ENCODE peak calls at places on chromosomes 1 and 21, in ten cellular contexts. One of them, this sample, is unnamed.

GRCh38 chr1:33424610-33425009 is 6.3 kb downstream of the PHC2 start:
- DNase-seq in NCI-H1092 treated with DMSO at 0.1 percent for 48 hours: no peak
- DNase-seq in Peyer's patch: no peak
- DNase-seq in tibial artery: no peak
- DNase-seq in activated CD4-positive, alpha-beta T cell treated with anti-CD3 and anti-CD28 coated beads for 24 hours: no peak
- DNase-seq in psoas muscle: no peak
- DNase-seq in stimulated activated CD4-positive, alpha-beta T cell treated with anti-CD3 and anti-CD28 coated beads, Interleukin-2, amount 100 ng/mL, for 48 hours: no peak
- DNase-seq in LoVo: no peak
- DNase-seq in glomerular endothelial cell: no peak
- DNase-seq in Caki2: no peak
- DNase-seq in this sample: no peak

GRCh38 chr1:41333146-41333784 is 28.0 kb upstream of the FOXO6 start:
- DNase-seq in NCI-H1092 treated with DMSO at 0.1 percent for 48 hours: no peak
- DNase-seq in Peyer's patch: no peak
- DNase-seq in tibial artery: no peak
- DNase-seq in activated CD4-positive, alpha-beta T cell treated with anti-CD3 and anti-CD28 coated beads for 24 hours: peak; percentile 9
- DNase-seq in psoas muscle: no peak
- DNase-seq in stimulated activated CD4-positive, alpha-beta T cell treated with anti-CD3 and anti-CD28 coated beads, Interleukin-2, amount 100 ng/mL, for 48 hours: peak; percentile 11
- DNase-seq in LoVo: no peak
- DNase-seq in glomerular endothelial cell: no peak
- DNase-seq in Caki2: peak; percentile 29
- DNase-seq in this sample: no peak

GRCh38 chr1:22637952-22638445 is 1.6 kb downstream of the C1QA start:
- DNase-seq in NCI-H1092 treated with DMSO at 0.1 percent for 48 hours: no peak
- DNase-seq in Peyer's patch: no peak
- DNase-seq in tibial artery: no peak
- DNase-seq in activated CD4-positive, alpha-beta T cell treated with anti-CD3 and anti-CD28 coated beads for 24 hours: no peak
- DNase-seq in psoas muscle: no peak
- DNase-seq in stimulated activated CD4-positive, alpha-beta T cell treated with anti-CD3 and anti-CD28 coated beads, Interleukin-2, amount 100 ng/mL, for 48 hours: no peak
- DNase-seq in LoVo: no peak
- DNase-seq in glomerular endothelial cell: no peak
- DNase-seq in Caki2: no peak
- DNase-seq in this sample: no peak

GRCh38 chr1:224430511-224431113 is 4.0 kb downstream of the WDR26 start:
- DNase-seq in NCI-H1092 treated with DMSO at 0.1 percent for 48 hours: no peak
- DNase-seq in Peyer's patch: peak; percentile 54
- DNase-seq in tibial artery: no peak
- DNase-seq in activated CD4-positive, alpha-beta T cell treated with anti-CD3 and anti-CD28 coated beads for 24 hours: no peak
- DNase-seq in psoas muscle: no peak
- DNase-seq in stimulated activated CD4-positive, alpha-beta T cell treated with anti-CD3 and anti-CD28 coated beads, Interleukin-2, amount 100 ng/mL, for 48 hours: no peak
- DNase-seq in LoVo: no peak
- DNase-seq in glomerular endothelial cell: no peak
- DNase-seq in Caki2: peak; percentile 53
- DNase-seq in this sample: peak; percentile 69

GRCh38 chr1:151457911-151458882 is 1.1 kb downstream of the POGZ start:
- DNase-seq in NCI-H1092 treated with DMSO at 0.1 percent for 48 hours: peak; percentile 77
- DNase-seq in Peyer's patch: peak; percentile 41
- DNase-seq in tibial artery: peak; percentile 77
- DNase-seq in activated CD4-positive, alpha-beta T cell treated with anti-CD3 and anti-CD28 coated beads for 24 hours: no peak
- DNase-seq in psoas muscle: peak; percentile 76
- DNase-seq in stimulated activated CD4-positive, alpha-beta T cell treated with anti-CD3 and anti-CD28 coated beads, Interleukin-2, amount 100 ng/mL, for 48 hours: peak; percentile 36
- DNase-seq in LoVo: peak; percentile 64
- DNase-seq in glomerular endothelial cell: peak; percentile 47
- DNase-seq in Caki2: peak; percentile 71
- DNase-seq in this sample: peak; percentile 63

GRCh38 chr1:219660666-219661463 is 48.0 kb upstream of the ZC3H11B start:
- DNase-seq in NCI-H1092 treated with DMSO at 0.1 percent for 48 hours: no peak
- DNase-seq in Peyer's patch: peak; percentile 42
- DNase-seq in tibial artery: peak; percentile 91
- DNase-seq in activated CD4-positive, alpha-beta T cell treated with anti-CD3 and anti-CD28 coated beads for 24 hours: peak; percentile 41
- DNase-seq in psoas muscle: peak; percentile 88
- DNase-seq in stimulated activated CD4-positive, alpha-beta T cell treated with anti-CD3 and anti-CD28 coated beads, Interleukin-2, amount 100 ng/mL, for 48 hours: peak; percentile 42
- DNase-seq in LoVo: peak; percentile 22
- DNase-seq in glomerular endothelial cell: peak; percentile 48
- DNase-seq in Caki2: peak; percentile 65
- DNase-seq in this sample: no peak

GRCh38 chr1:152125834-152126443 is 10.7 kb upstream of the TCHH start:
- DNase-seq in NCI-H1092 treated with DMSO at 0.1 percent for 48 hours: no peak
- DNase-seq in Peyer's patch: no peak
- DNase-seq in tibial artery: no peak
- DNase-seq in activated CD4-positive, alpha-beta T cell treated with anti-CD3 and anti-CD28 coated beads for 24 hours: no peak
- DNase-seq in psoas muscle: no peak
- DNase-seq in stimulated activated CD4-positive, alpha-beta T cell treated with anti-CD3 and anti-CD28 coated beads, Interleukin-2, amount 100 ng/mL, for 48 hours: no peak
- DNase-seq in LoVo: no peak
- DNase-seq in glomerular endothelial cell: no peak
- DNase-seq in Caki2: no peak
- DNase-seq in this sample: no peak

GRCh38 chr1:227560814-227561213 is 2.5 kb upstream of the ZNF678 start:
- DNase-seq in NCI-H1092 treated with DMSO at 0.1 percent for 48 hours: no peak
- DNase-seq in Peyer's patch: no peak
- DNase-seq in tibial artery: no peak
- DNase-seq in activated CD4-positive, alpha-beta T cell treated with anti-CD3 and anti-CD28 coated beads for 24 hours: no peak
- DNase-seq in psoas muscle: no peak
- DNase-seq in stimulated activated CD4-positive, alpha-beta T cell treated with anti-CD3 and anti-CD28 coated beads, Interleukin-2, amount 100 ng/mL, for 48 hours: no peak
- DNase-seq in LoVo: no peak
- DNase-seq in glomerular endothelial cell: no peak
- DNase-seq in Caki2: no peak
- DNase-seq in this sample: no peak

GRCh38 chr1:202192770-202193613 is 607 bp upstream of the LGR6 start:
- DNase-seq in NCI-H1092 treated with DMSO at 0.1 percent for 48 hours: peak; percentile 70
- DNase-seq in Peyer's patch: peak; percentile 54
- DNase-seq in tibial artery: peak; percentile 78
- DNase-seq in activated CD4-positive, alpha-beta T cell treated with anti-CD3 and anti-CD28 coated beads for 24 hours: peak; percentile 45
- DNase-seq in psoas muscle: peak; percentile 51
- DNase-seq in stimulated activated CD4-positive, alpha-beta T cell treated with anti-CD3 and anti-CD28 coated beads, Interleukin-2, amount 100 ng/mL, for 48 hours: peak; percentile 49
- DNase-seq in LoVo: peak; percentile 63
- DNase-seq in glomerular endothelial cell: no peak
- DNase-seq in Caki2: peak; percentile 25
- DNase-seq in this sample: peak; percentile 28

GRCh38 chr1:19315378-19316206 is 3.5 kb downstream of the SLC66A1 start:
- DNase-seq in NCI-H1092 treated with DMSO at 0.1 percent for 48 hours: no peak
- DNase-seq in Peyer's patch: peak; percentile 72
- DNase-seq in tibial artery: peak; percentile 57
- DNase-seq in activated CD4-positive, alpha-beta T cell treated with anti-CD3 and anti-CD28 coated beads for 24 hours: no peak
- DNase-seq in psoas muscle: no peak
- DNase-seq in stimulated activated CD4-positive, alpha-beta T cell treated with anti-CD3 and anti-CD28 coated beads, Interleukin-2, amount 100 ng/mL, for 48 hours: no peak
- DNase-seq in LoVo: no peak
- DNase-seq in glomerular endothelial cell: no peak
- DNase-seq in Caki2: peak; percentile 49
- DNase-seq in this sample: no peak

GRCh38 chr1:107895403-107896181 is 69.4 kb downstream of the VAV3 start:
- DNase-seq in NCI-H1092 treated with DMSO at 0.1 percent for 48 hours: no peak
- DNase-seq in Peyer's patch: peak; percentile 58
- DNase-seq in tibial artery: no peak
- DNase-seq in activated CD4-positive, alpha-beta T cell treated with anti-CD3 and anti-CD28 coated beads for 24 hours: no peak
- DNase-seq in psoas muscle: no peak
- DNase-seq in stimulated activated CD4-positive, alpha-beta T cell treated with anti-CD3 and anti-CD28 coated beads, Interleukin-2, amount 100 ng/mL, for 48 hours: no peak
- DNase-seq in LoVo: no peak
- DNase-seq in glomerular endothelial cell: no peak
- DNase-seq in Caki2: no peak
- DNase-seq in this sample: no peak

GRCh38 chr1:119093721-119094120 is 46.7 kb downstream of the WARS2 start:
- DNase-seq in NCI-H1092 treated with DMSO at 0.1 percent for 48 hours: no peak
- DNase-seq in Peyer's patch: no peak
- DNase-seq in tibial artery: no peak
- DNase-seq in activated CD4-positive, alpha-beta T cell treated with anti-CD3 and anti-CD28 coated beads for 24 hours: no peak
- DNase-seq in psoas muscle: no peak
- DNase-seq in stimulated activated CD4-positive, alpha-beta T cell treated with anti-CD3 and anti-CD28 coated beads, Interleukin-2, amount 100 ng/mL, for 48 hours: no peak
- DNase-seq in LoVo: no peak
- DNase-seq in glomerular endothelial cell: no peak
- DNase-seq in Caki2: no peak
- DNase-seq in this sample: no peak

GRCh38 chr1:246923482-246923881 is 8.3 kb downstream of the AHCTF1 start:
- DNase-seq in NCI-H1092 treated with DMSO at 0.1 percent for 48 hours: no peak
- DNase-seq in Peyer's patch: no peak
- DNase-seq in tibial artery: no peak
- DNase-seq in activated CD4-positive, alpha-beta T cell treated with anti-CD3 and anti-CD28 coated beads for 24 hours: no peak
- DNase-seq in psoas muscle: no peak
- DNase-seq in stimulated activated CD4-positive, alpha-beta T cell treated with anti-CD3 and anti-CD28 coated beads, Interleukin-2, amount 100 ng/mL, for 48 hours: no peak
- DNase-seq in LoVo: no peak
- DNase-seq in glomerular endothelial cell: no peak
- DNase-seq in Caki2: no peak
- DNase-seq in this sample: no peak

GRCh38 chr1:5684791-5685190 is 307.4 kb downstream of the NPHP4 start:
- DNase-seq in NCI-H1092 treated with DMSO at 0.1 percent for 48 hours: no peak
- DNase-seq in Peyer's patch: no peak
- DNase-seq in tibial artery: no peak
- DNase-seq in activated CD4-positive, alpha-beta T cell treated with anti-CD3 and anti-CD28 coated beads for 24 hours: no peak
- DNase-seq in psoas muscle: no peak
- DNase-seq in stimulated activated CD4-positive, alpha-beta T cell treated with anti-CD3 and anti-CD28 coated beads, Interleukin-2, amount 100 ng/mL, for 48 hours: no peak
- DNase-seq in LoVo: no peak
- DNase-seq in glomerular endothelial cell: no peak
- DNase-seq in Caki2: no peak
- DNase-seq in this sample: no peak

GRCh38 chr21:35441868-35442582 is 392.9 kb upstream of the RUNX1 start:
- DNase-seq in NCI-H1092 treated with DMSO at 0.1 percent for 48 hours: no peak
- DNase-seq in Peyer's patch: no peak
- DNase-seq in tibial artery: no peak
- DNase-seq in activated CD4-positive, alpha-beta T cell treated with anti-CD3 and anti-CD28 coated beads for 24 hours: no peak
- DNase-seq in psoas muscle: no peak
- DNase-seq in stimulated activated CD4-positive, alpha-beta T cell treated with anti-CD3 and anti-CD28 coated beads, Interleukin-2, amount 100 ng/mL, for 48 hours: no peak
- DNase-seq in LoVo: no peak
- DNase-seq in glomerular endothelial cell: no peak
- DNase-seq in Caki2: no peak
- DNase-seq in this sample: no peak

GRCh38 chr1:30648408-30649000 is 74.9 kb downstream of the MATN1 start:
- DNase-seq in NCI-H1092 treated with DMSO at 0.1 percent for 48 hours: no peak
- DNase-seq in Peyer's patch: no peak
- DNase-seq in tibial artery: no peak
- DNase-seq in activated CD4-positive, alpha-beta T cell treated with anti-CD3 and anti-CD28 coated beads for 24 hours: no peak
- DNase-seq in psoas muscle: no peak
- DNase-seq in stimulated activated CD4-positive, alpha-beta T cell treated with anti-CD3 and anti-CD28 coated beads, Interleukin-2, amount 100 ng/mL, for 48 hours: no peak
- DNase-seq in LoVo: no peak
- DNase-seq in glomerular endothelial cell: no peak
- DNase-seq in Caki2: no peak
- DNase-seq in this sample: no peak

GRCh38 chr1:208842442-208842841 is 598.3 kb upstream of the PLXNA2 start:
- DNase-seq in NCI-H1092 treated with DMSO at 0.1 percent for 48 hours: no peak
- DNase-seq in Peyer's patch: no peak
- DNase-seq in tibial artery: no peak
- DNase-seq in activated CD4-positive, alpha-beta T cell treated with anti-CD3 and anti-CD28 coated beads for 24 hours: no peak
- DNase-seq in psoas muscle: no peak
- DNase-seq in stimulated activated CD4-positive, alpha-beta T cell treated with anti-CD3 and anti-CD28 coated beads, Interleukin-2, amount 100 ng/mL, for 48 hours: no peak
- DNase-seq in LoVo: no peak
- DNase-seq in glomerular endothelial cell: no peak
- DNase-seq in Caki2: no peak
- DNase-seq in this sample: no peak

GRCh38 chr1:19123837-19124236 is 86.2 kb downstream of the UBR4 start:
- DNase-seq in NCI-H1092 treated with DMSO at 0.1 percent for 48 hours: no peak
- DNase-seq in Peyer's patch: peak; percentile 43
- DNase-seq in tibial artery: no peak
- DNase-seq in activated CD4-positive, alpha-beta T cell treated with anti-CD3 and anti-CD28 coated beads for 24 hours: peak; percentile 4
- DNase-seq in psoas muscle: no peak
- DNase-seq in stimulated activated CD4-positive, alpha-beta T cell treated with anti-CD3 and anti-CD28 coated beads, Interleukin-2, amount 100 ng/mL, for 48 hours: no peak
- DNase-seq in LoVo: no peak
- DNase-seq in glomerular endothelial cell: no peak
- DNase-seq in Caki2: no peak
- DNase-seq in this sample: peak; percentile 17

GRCh38 chr1:241485554-241485992 is 34.0 kb downstream of the FH start:
- DNase-seq in NCI-H1092 treated with DMSO at 0.1 percent for 48 hours: peak; percentile 34
- DNase-seq in Peyer's patch: no peak
- DNase-seq in tibial artery: no peak
- DNase-seq in activated CD4-positive, alpha-beta T cell treated with anti-CD3 and anti-CD28 coated beads for 24 hours: no peak
- DNase-seq in psoas muscle: no peak
- DNase-seq in stimulated activated CD4-positive, alpha-beta T cell treated with anti-CD3 and anti-CD28 coated beads, Interleukin-2, amount 100 ng/mL, for 48 hours: no peak
- DNase-seq in LoVo: peak; percentile 8
- DNase-seq in glomerular endothelial cell: no peak
- DNase-seq in Caki2: peak; percentile 38
- DNase-seq in this sample: no peak

GRCh38 chr1:78833491-78833890 is 173.0 kb downstream of the ADGRL4 start:
- DNase-seq in NCI-H1092 treated with DMSO at 0.1 percent for 48 hours: no peak
- DNase-seq in Peyer's patch: no peak
- DNase-seq in tibial artery: no peak
- DNase-seq in activated CD4-positive, alpha-beta T cell treated with anti-CD3 and anti-CD28 coated beads for 24 hours: no peak
- DNase-seq in psoas muscle: no peak
- DNase-seq in stimulated activated CD4-positive, alpha-beta T cell treated with anti-CD3 and anti-CD28 coated beads, Interleukin-2, amount 100 ng/mL, for 48 hours: no peak
- DNase-seq in LoVo: no peak
- DNase-seq in glomerular endothelial cell: peak; percentile 66
- DNase-seq in Caki2: peak; percentile 97
- DNase-seq in this sample: no peak

GRCh38 chr1:115088115-115088794 is 1.0 kb downstream of the TSPAN2 start:
- DNase-seq in NCI-H1092 treated with DMSO at 0.1 percent for 48 hours: no peak
- DNase-seq in Peyer's patch: no peak
- DNase-seq in tibial artery: no peak
- DNase-seq in activated CD4-positive, alpha-beta T cell treated with anti-CD3 and anti-CD28 coated beads for 24 hours: no peak
- DNase-seq in psoas muscle: no peak
- DNase-seq in stimulated activated CD4-positive, alpha-beta T cell treated with anti-CD3 and anti-CD28 coated beads, Interleukin-2, amount 100 ng/mL, for 48 hours: no peak
- DNase-seq in LoVo: no peak
- DNase-seq in glomerular endothelial cell: no peak
- DNase-seq in Caki2: no peak
- DNase-seq in this sample: no peak

GRCh38 chr1:153728305-153729066 is 636 bp downstream of the INTS3 start:
- DNase-seq in NCI-H1092 treated with DMSO at 0.1 percent for 48 hours: peak; percentile 56
- DNase-seq in Peyer's patch: no peak
- DNase-seq in tibial artery: peak; percentile 77
- DNase-seq in activated CD4-positive, alpha-beta T cell treated with anti-CD3 and anti-CD28 coated beads for 24 hours: peak; percentile 10
- DNase-seq in psoas muscle: peak; percentile 63
- DNase-seq in stimulated activated CD4-positive, alpha-beta T cell treated with anti-CD3 and anti-CD28 coated beads, Interleukin-2, amount 100 ng/mL, for 48 hours: peak; percentile 14
- DNase-seq in LoVo: peak; percentile 15
- DNase-seq in glomerular endothelial cell: no peak
- DNase-seq in Caki2: peak; percentile 26
- DNase-seq in this sample: peak; percentile 6

GRCh38 chr1:187654635-187655034 is 825.9 kb downstream of the PLA2G4A start:
- DNase-seq in NCI-H1092 treated with DMSO at 0.1 percent for 48 hours: no peak
- DNase-seq in Peyer's patch: no peak
- DNase-seq in tibial artery: no peak
- DNase-seq in activated CD4-positive, alpha-beta T cell treated with anti-CD3 and anti-CD28 coated beads for 24 hours: no peak
- DNase-seq in psoas muscle: no peak
- DNase-seq in stimulated activated CD4-positive, alpha-beta T cell treated with anti-CD3 and anti-CD28 coated beads, Interleukin-2, amount 100 ng/mL, for 48 hours: no peak
- DNase-seq in LoVo: no peak
- DNase-seq in glomerular endothelial cell: no peak
- DNase-seq in Caki2: no peak
- DNase-seq in this sample: no peak

GRCh38 chr1:160779662-160780397 is 16.1 kb upstream of the LY9 start:
- DNase-seq in NCI-H1092 treated with DMSO at 0.1 percent for 48 hours: no peak
- DNase-seq in Peyer's patch: no peak
- DNase-seq in tibial artery: no peak
- DNase-seq in activated CD4-positive, alpha-beta T cell treated with anti-CD3 and anti-CD28 coated beads for 24 hours: no peak
- DNase-seq in psoas muscle: no peak
- DNase-seq in stimulated activated CD4-positive, alpha-beta T cell treated with anti-CD3 and anti-CD28 coated beads, Interleukin-2, amount 100 ng/mL, for 48 hours: no peak
- DNase-seq in LoVo: no peak
- DNase-seq in glomerular endothelial cell: no peak
- DNase-seq in Caki2: no peak
- DNase-seq in this sample: no peak

GRCh38 chr1:10892138-10893065 is 96.0 kb upstream of the CASZ1 start:
- DNase-seq in NCI-H1092 treated with DMSO at 0.1 percent for 48 hours: no peak
- DNase-seq in Peyer's patch: no peak
- DNase-seq in tibial artery: no peak
- DNase-seq in activated CD4-positive, alpha-beta T cell treated with anti-CD3 and anti-CD28 coated beads for 24 hours: no peak
- DNase-seq in psoas muscle: no peak
- DNase-seq in stimulated activated CD4-positive, alpha-beta T cell treated with anti-CD3 and anti-CD28 coated beads, Interleukin-2, amount 100 ng/mL, for 48 hours: no peak
- DNase-seq in LoVo: no peak
- DNase-seq in glomerular endothelial cell: no peak
- DNase-seq in Caki2: no peak
- DNase-seq in this sample: no peak

This sample was measured in central memory CD4-positive, alpha-beta T cell.